ENCODE peak calls at places on chromosomes 3 and 15, in seven cellular contexts. P, J, O, K, N, E and S are unnamed samples.

GRCh38 chr3:151008699-151009098 is 36.2 kb upstream of the CLRN1 start:
- DNase-seq in K (peak; percentile 17), O (peak; percentile 68), N (peak; percentile 66), E (peak; percentile 63), J (no peak), P (no peak), S (peak; percentile 18)

GRCh38 chr3:150150633-150151032 is 179.9 kb upstream of the PFN2 start:
- DNase-seq in E (no peak), N (peak; percentile 47), J (no peak), O (peak; percentile 47), P (no peak), K (no peak), S (no peak)

GRCh38 chr3:33467786-33468185 is 27.6 kb upstream of the UBP1 start:
- DNase-seq in N (peak; percentile 19), K (no peak), E (peak; percentile 74), J (no peak), P (peak; percentile 48), O (no peak), S (no peak)

GRCh38 chr15:83904107-83904720 is 250.3 kb downstream of the ADAMTSL3 start:
- DNase-seq in O (peak; percentile 64), K (no peak), J (no peak), E (no peak), P (no peak), N (peak; percentile 59), S (no peak)

GRCh38 chr3:71218508-71218907 is 365.0 kb downstream of the FOXP1 start:
- DNase-seq in E (no peak), J (no peak), O (no peak), K (no peak), P (no peak), N (no peak), S (no peak)

GRCh38 chr3:6791161-6791560 is 69.8 kb upstream of the GRM7 start:
- DNase-seq in K (no peak), N (no peak), J (no peak), O (no peak), P (no peak), E (no peak), S (no peak)

GRCh38 chr3:113507501-113508067 is 7.4 kb downstream of the SPICE1 start:
- DNase-seq in O (no peak), J (no peak), N (no peak), K (no peak), E (no peak), P (no peak), S (no peak)

GRCh38 chr15:89963301-89964288 is 37.5 kb upstream of the ZNF710 start:
- DNase-seq in O (no peak), J (no peak), P (no peak), E (no peak), N (no peak), K (peak; percentile 18), S (no peak)

GRCh38 chr15:90557651-90558084 is 27.9 kb downstream of the CRTC3 start:
- DNase-seq in E (no peak), K (no peak), O (peak; percentile 25), N (peak; percentile 65), J (no peak), P (no peak), S (no peak)

GRCh38 chr15:42914728-42915497 is 5.7 kb downstream of the TTBK2 start:
- DNase-seq in N (peak; percentile 41), J (no peak), P (no peak), E (no peak), K (peak; percentile 70), O (peak; percentile 45), S (no peak)

GRCh38 chr3:9581742-9582141 is 28.1 kb upstream of the LHFPL4 start:
- DNase-seq in O (no peak), E (no peak), J (no peak), N (no peak), K (no peak), P (no peak), S (no peak)
- H4K8ac ChIP-seq in O (no peak overlapping the region), E (no peak overlapping the region), J (no peak overlapping the region), N (no peak overlapping the region), K (no peak overlapping the region), P (no peak overlapping the region), S (no peak overlapping the region)

GRCh38 chr15:44598892-44599291 is 61.9 kb downstream of the EIF3J start:
- DNase-seq in E (no peak), K (no peak), P (no peak), O (peak; percentile 51), J (no peak), N (peak; percentile 85), S (no peak)
- H3K27ac ChIP-seq in E (no peak overlapping the region), K (no peak overlapping the region), P (no peak overlapping the region), O (no peak overlapping the region), J (no peak overlapping the region), N (peak overlapping the region; percentile 17), S (no peak overlapping the region)

GRCh38 chr3:195508185-195508584 is 34.9 kb downstream of the PPP1R2 start:
- DNase-seq in E (no peak), P (no peak), K (no peak), N (no peak), O (peak; percentile 0), J (no peak), S (no peak)
- H4K8ac ChIP-seq in E (no peak overlapping the region), P (no peak overlapping the region), K (no peak overlapping the region), N (no peak overlapping the region), O (no peak overlapping the region), J (no peak overlapping the region), S (no peak overlapping the region)

DNA sequence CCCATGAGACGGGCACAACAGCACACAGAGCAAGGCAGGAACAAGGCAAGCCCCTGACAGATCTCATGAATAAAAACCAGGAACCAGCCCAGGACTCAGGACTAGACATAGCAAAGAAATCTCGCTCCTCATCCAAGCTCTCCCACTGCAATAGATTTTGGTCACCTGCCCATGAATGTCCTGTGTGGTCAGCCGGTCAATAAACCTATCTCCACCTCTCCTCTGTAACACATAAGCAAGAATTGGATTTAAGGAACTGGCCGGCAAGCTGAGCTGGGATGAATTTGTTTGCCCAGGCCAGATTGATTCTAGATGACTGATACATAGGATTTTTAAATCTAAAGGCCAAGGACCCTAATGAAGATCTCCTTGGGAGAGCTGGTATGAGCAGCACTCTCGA is 46.3 kb upstream of the SMAD3 start:
- DNase-seq in P (no peak), O (no peak), N (no peak), J (no peak), K (no peak), E (no peak), S (no peak)
- H3K27ac ChIP-seq in P (no peak overlapping the region), O (no peak overlapping the region), N (no peak overlapping the region), J (no peak overlapping the region), K (no peak overlapping the region), E (no peak overlapping the region), S (no peak overlapping the region)